ENCODE peak calls at places on chromosomes 11 and 22, in four cellular contexts. O, B, D and E are unnamed samples.

GRCh38 chr22:39415506-39415905 is 15.9 kb downstream of the TAB1 start:
- DNase-seq in O (no peak), B (no peak), D (no peak), E (no peak)

GRCh38 chr11:76834151-76834550 is 26.6 kb upstream of the ACER3 start:
- DNase-seq in O (no peak), B (no peak), D (no peak), E (no peak)

GRCh38 chr11:96008161-96008560 is 84.3 kb upstream of the MTMR2 start:
- DNase-seq in O (no peak), B (no peak), D (no peak), E (no peak)

GRCh38 chr22:19376971-19377370 is 54.6 kb downstream of the HIRA start:
- DNase-seq in O (no peak), B (no peak), D (no peak), E (no peak)

GRCh38 chr11:36565033-36565610 is 2.7 kb upstream of the RAG1 start:
- DNase-seq in O (no peak), B (no peak), D (no peak), E (no peak)

GRCh38 chr22:50627914-50628542 is at the start of gene ARSA:
- DNase-seq in O (peak), B (peak), D (peak), E (no peak)

GRCh38 chr11:117604349-117604995 is 192.5 kb downstream of the DSCAML1 start:
- DNase-seq in O (no peak), B (no peak), D (no peak), E (no peak)

GRCh38 chr11:8263109-8263768 is 439 bp downstream of the LMO1 start:
- DNase-seq in O (no peak), B (no peak), D (no peak), E (no peak)

GRCh38 chr22:42933783-42934144 is 76.7 kb upstream of the ARFGAP3 start:
- DNase-seq in O (peak), B (no peak), D (peak), E (peak)

GRCh38 chr11:116962108-116962507 is 124.7 kb upstream of the APOA1 start:
- DNase-seq in O (no peak), B (no peak), D (no peak), E (no peak)